ENCODE peak calls at places on chromosomes 13 and 19, in ten cellular contexts. T is neural progenitor cell, N is body of pancreas, X is mesenchymal stem cell, S is cardiac muscle cell, P is lower lobe of right lung, Z is tibial nerve, Y is HL-60, D is NB4, U is A549. J is an unnamed sample.
A peak's percentile ranks its signal among the peaks of the same experiment; 100 is the strongest.

GRCh38 chr19:49222011-49222410 is 64.4 kb downstream of the TRPM4 start:
- DNase-seq in X (peak; percentile 8), U (no peak), S (no peak), T (no peak), Y (no peak), D (no peak), N (no peak), Z (no peak), P (no peak), J (no peak)

GRCh38 chr13:35159041-35159440 is 217.0 kb downstream of the NBEA start:
- DNase-seq in N (no peak), Z (no peak), P (no peak), S (no peak), U (no peak), D (no peak), Y (no peak), T (no peak), X (no peak), J (no peak)

GRCh38 chr19:11054628-11055027 is 34.6 kb upstream of the LDLR start:
- DNase-seq in S (no peak), Y (no peak), P (no peak), X (no peak), D (no peak), T (no peak), U (no peak), N (no peak), Z (no peak), J (no peak)

GRCh38 chr13:45331123-45331619 is 9.8 kb downstream of the TPT1 start:
- DNase-seq in Z (no peak), S (no peak), T (no peak), N (no peak), P (no peak), X (no peak), D (peak; percentile 57), Y (no peak), U (no peak), J (no peak)

GRCh38 chr13:95296326-95296939 is 4.8 kb downstream of the ABCC4 start:
- DNase-seq in S (peak; percentile 51), D (peak; percentile 30), T (peak; percentile 65), X (no peak), U (peak; percentile 49), Z (no peak), Y (no peak), N (peak; percentile 67), P (peak; percentile 51), J (peak; percentile 73)

GRCh38 chr19:16205205-16206045 is 7.7 kb downstream of the AP1M1 start:
- DNase-seq in X (no peak), Z (no peak), N (no peak), D (no peak), Y (no peak), S (no peak), T (no peak), P (no peak), U (no peak), J (no peak)

GRCh38 chr13:107867701-107868661 is 347.4 kb downstream of the LIG4 start:
- DNase-seq in Z (no peak), P (no peak), T (peak; percentile 83), D (no peak), U (peak; percentile 15), S (peak; percentile 70), Y (no peak), X (peak; percentile 76), N (peak; percentile 39), J (no peak)

GRCh38 chr19:10110972-10111317 is 548 bp upstream of the P2RY11 start:
- DNase-seq in U (no peak), X (no peak), Y (no peak), P (no peak), D (no peak), S (no peak), Z (no peak), T (no peak), N (no peak), J (no peak)

GRCh38 chr19:8615813-8616596 is 5.5 kb upstream of the ADAMTS10 start:
- DNase-seq in Z (peak; percentile 36), U (peak; percentile 83), D (peak; percentile 90), S (peak; percentile 60), T (peak; percentile 66), P (peak; percentile 74), N (peak; percentile 55), X (peak; percentile 50), Y (no peak), J (peak; percentile 53)

GRCh38 chr13:110872034-110872767 is 42.7 kb downstream of the ANKRD10 start:
- DNase-seq in U (no peak), T (no peak), S (no peak), Y (no peak), Z (no peak), P (no peak), N (no peak), X (no peak), D (no peak), J (no peak)

GRCh38 chr13:76812971-76813691 is 73.1 kb downstream of the KCTD12 start:
- DNase-seq in T (no peak), Z (peak; percentile 48), Y (no peak), N (no peak), S (no peak), X (no peak), U (no peak), P (no peak), D (no peak), J (no peak)

GRCh38 chr13:51347099-51347498 is 7.6 kb downstream of the SERPINE3 start:
- DNase-seq in Z (no peak), N (no peak), X (no peak), T (no peak), Y (no peak), P (no peak), U (no peak), D (no peak), S (no peak), J (no peak)

GRCh38 chr19:2289714-2290435 is 7.9 kb upstream of the PEAK3 start:
- DNase-seq in N (no peak), P (peak; percentile 82), T (peak; percentile 53), S (no peak), U (no peak), X (no peak), Z (no peak), D (peak; percentile 95), Y (peak; percentile 88), J (no peak)

GRCh38 chr19:41926028-41926860 is 2.0 kb downstream of the ERFL start:
- DNase-seq in N (no peak), P (no peak), U (no peak), T (peak; percentile 44), Y (no peak), D (no peak), X (no peak), S (no peak), Z (no peak), J (no peak)

GRCh38 chr19:41928221-41928683 is at the start of gene ERFL:
- DNase-seq in N (no peak), T (peak; percentile 52), Y (peak; percentile 45), S (no peak), X (no peak), Z (no peak), P (no peak), U (no peak), D (peak; percentile 28), J (no peak)

GRCh38 chr19:41925208-41926003 is 2.8 kb downstream of the ERFL start:
- DNase-seq in Y (no peak), D (no peak), S (no peak), X (no peak), N (no peak), P (no peak), T (no peak), U (no peak), Z (no peak), J (no peak)

GRCh38 chr19:41927810-41928192 is 448 bp downstream of the ERFL start:
- DNase-seq in P (no peak), T (peak; percentile 64), Y (no peak), U (no peak), D (no peak), S (no peak), X (no peak), N (no peak), Z (no peak), J (no peak)

GRCh38 chr19:41926861-41927809 is 1.1 kb downstream of the ERFL start:
- DNase-seq in D (no peak), N (no peak), P (no peak), Y (no peak), T (no peak), S (no peak), U (no peak), X (no peak), Z (no peak), J (no peak)
- H3K4me3 ChIP-seq in D (no peak overlapping the region), N (no peak overlapping the region), P (no peak overlapping the region), Y (no peak overlapping the region), T (peak overlapping the region; percentile 61), S (peak overlapping the region; percentile 42), U (peak overlapping the region; percentile 59), X (peak overlapping the region; percentile 24), Z (peak overlapping the region; percentile 34), J (peak overlapping the region; percentile 59)

GRCh38 chr13:114027826-114028225 is 54.0 kb upstream of the C13orf46 start:
- DNase-seq in U (no peak), N (no peak), Z (no peak), X (no peak), D (no peak), T (no peak), Y (no peak), P (no peak), S (no peak), J (no peak)
- H3K4me3 ChIP-seq in U (no peak overlapping the region), N (no peak overlapping the region), Z (no peak overlapping the region), X (no peak overlapping the region), D (no peak overlapping the region), T (no peak overlapping the region), Y (no peak overlapping the region), P (no peak overlapping the region), S (no peak overlapping the region), J (no peak overlapping the region)

GRCh38 chr13:23743717-23744116 is 145.5 kb downstream of the MIPEP start:
- DNase-seq in P (no peak), D (no peak), S (no peak), X (no peak), Y (no peak), N (no peak), Z (no peak), T (no peak), U (peak; percentile 55), J (peak; percentile 64)
- H3K4me3 ChIP-seq in P (no peak overlapping the region), D (no peak overlapping the region), S (no peak overlapping the region), X (no peak overlapping the region), Y (no peak overlapping the region), N (no peak overlapping the region), Z (no peak overlapping the region), T (no peak overlapping the region), U (no peak overlapping the region), J (no peak overlapping the region)

GRCh38 chr19:42286349-42287016 is 15.4 kb upstream of the PRR19 start:
- DNase-seq in S (no peak), D (no peak), X (no peak), Y (no peak), Z (no peak), P (no peak), U (no peak), T (no peak), N (peak; percentile 74), J (no peak)

GRCh38 chr19:42285546-42285945 is 16.4 kb upstream of the PRR19 start:
- DNase-seq in X (no peak), D (no peak), P (no peak), Y (no peak), S (no peak), U (no peak), Z (no peak), N (no peak), T (peak; percentile 46), J (peak; percentile 32)

GRCh38 chr19:42284641-42285341 is 15.7 kb downstream of the CIC start:
- DNase-seq in Y (no peak), N (peak; percentile 30), X (peak; percentile 28), S (peak; percentile 38), Z (no peak), D (no peak), P (no peak), T (peak; percentile 56), U (no peak), J (no peak)

GRCh38 chr19:42287017-42287825 is 14.7 kb upstream of the PRR19 start:
- DNase-seq in T (no peak), U (no peak), N (no peak), X (no peak), Z (no peak), Y (no peak), D (no peak), P (no peak), S (no peak), J (no peak)

GRCh38 chr19:42285988-42286348 is 16.0 kb upstream of the PRR19 start:
- DNase-seq in X (no peak), T (no peak), P (no peak), U (no peak), Z (no peak), S (no peak), N (no peak), Y (no peak), D (no peak), J (no peak)
- H3K4me3 ChIP-seq in X (peak overlapping the region; percentile 19), T (peak overlapping the region; percentile 90), P (peak overlapping the region; percentile 68), U (no peak overlapping the region), Z (no peak overlapping the region), S (no peak overlapping the region), N (no peak overlapping the region), Y (no peak overlapping the region), D (no peak overlapping the region), J (no peak overlapping the region)